ENCODE peak calls at places on chromosomes 1 and 21, in eight cellular contexts. One of them, this sample, is unnamed.
A peak's percentile ranks its signal among the peaks of the same experiment; 100 is the strongest.

GRCh38 chr1:179369751-179370341 is 4.1 kb downstream of the AXDND1 start:
- DNase-seq in OCI-LY7: peak; percentile 84
- DNase-seq in PC-3: peak; percentile 82
- DNase-seq in GM23248: peak; percentile 79
- DNase-seq in SK-N-SH: peak; percentile 63
- DNase-seq in HCT116: peak; percentile 57
- DNase-seq in GM23338: peak; percentile 85
- DNase-seq in hepatocyte: peak; percentile 81
- DNase-seq in this sample: peak; percentile 29

GRCh38 chr1:171179323-171180227 is 5.5 kb upstream of the FMO2 start:
- DNase-seq in OCI-LY7: no peak
- DNase-seq in GM23248: no peak
- DNase-seq in PC-3: no peak
- DNase-seq in GM23338: no peak
- DNase-seq in HCT116: no peak
- DNase-seq in hepatocyte: no peak
- DNase-seq in SK-N-SH: no peak
- DNase-seq in this sample: no peak

GRCh38 chr1:67382292-67382691 is 47.9 kb downstream of the SERBP1 start:
- DNase-seq in PC-3: no peak
- DNase-seq in GM23248: no peak
- DNase-seq in HCT116: no peak
- DNase-seq in OCI-LY7: no peak
- DNase-seq in SK-N-SH: no peak
- DNase-seq in hepatocyte: no peak
- DNase-seq in GM23338: no peak
- DNase-seq in this sample: no peak

GRCh38 chr1:64917328-64917861 is 49.0 kb downstream of the JAK1 start:
- DNase-seq in HCT116: peak; percentile 83
- DNase-seq in PC-3: peak; percentile 85
- DNase-seq in OCI-LY7: peak; percentile 37
- DNase-seq in hepatocyte: peak; percentile 35
- DNase-seq in GM23338: peak; percentile 60
- DNase-seq in GM23248: peak; percentile 96
- DNase-seq in SK-N-SH: no peak
- DNase-seq in this sample: peak; percentile 86

GRCh38 chr1:28449904-28450303 is 55.9 kb upstream of the RCC1 start:
- DNase-seq in OCI-LY7: peak; percentile 10
- DNase-seq in PC-3: peak; percentile 82
- DNase-seq in GM23338: no peak
- DNase-seq in hepatocyte: no peak
- DNase-seq in HCT116: no peak
- DNase-seq in GM23248: peak; percentile 63
- DNase-seq in SK-N-SH: peak; percentile 33
- DNase-seq in this sample: peak; percentile 77

GRCh38 chr1:4050998-4051397 is 150.9 kb upstream of the C1orf174 start:
- DNase-seq in SK-N-SH: no peak
- DNase-seq in GM23338: no peak
- DNase-seq in hepatocyte: no peak
- DNase-seq in PC-3: no peak
- DNase-seq in OCI-LY7: no peak
- DNase-seq in HCT116: no peak
- DNase-seq in GM23248: no peak
- DNase-seq in this sample: no peak

GRCh38 chr21:42191064-42191463 is 27.9 kb upstream of the ABCG1 start:
- DNase-seq in PC-3: no peak
- DNase-seq in hepatocyte: no peak
- DNase-seq in HCT116: no peak
- DNase-seq in GM23338: no peak
- DNase-seq in OCI-LY7: no peak
- DNase-seq in SK-N-SH: no peak
- DNase-seq in GM23248: no peak
- DNase-seq in this sample: no peak

GRCh38 chr21:42346866-42347600 is 3.8 kb downstream of the TFF2 start:
- DNase-seq in OCI-LY7: no peak
- DNase-seq in GM23338: no peak
- DNase-seq in PC-3: no peak
- DNase-seq in HCT116: no peak
- DNase-seq in hepatocyte: no peak
- DNase-seq in SK-N-SH: no peak
- DNase-seq in GM23248: no peak
- DNase-seq in this sample: no peak

GRCh38 chr1:92134331-92134730 is 54.2 kb downstream of the BTBD8 start:
- DNase-seq in GM23338: no peak
- DNase-seq in HCT116: no peak
- DNase-seq in hepatocyte: no peak
- DNase-seq in SK-N-SH: no peak
- DNase-seq in PC-3: no peak
- DNase-seq in GM23248: no peak
- DNase-seq in OCI-LY7: no peak
- DNase-seq in this sample: no peak

GRCh38 chr1:218346391-218347204 is 1.5 kb downstream of the TGFB2 start:
- DNase-seq in hepatocyte: peak; percentile 20
- DNase-seq in HCT116: no peak
- DNase-seq in GM23248: peak; percentile 61
- DNase-seq in GM23338: peak; percentile 32
- DNase-seq in PC-3: peak; percentile 60
- DNase-seq in OCI-LY7: no peak
- DNase-seq in SK-N-SH: no peak
- DNase-seq in this sample: peak; percentile 33

GRCh38 chr1:109667452-109668122 is at the start of gene GSTM2:
- DNase-seq in OCI-LY7: peak; percentile 26
- DNase-seq in hepatocyte: peak; percentile 94
- DNase-seq in HCT116: no peak
- DNase-seq in SK-N-SH: peak; percentile 96
- DNase-seq in GM23338: peak; percentile 96
- DNase-seq in GM23248: peak; percentile 93
- DNase-seq in PC-3: peak; percentile 86
- DNase-seq in this sample: no peak

GRCh38 chr1:228735871-228736586 is 750 bp downstream of the RHOU start:
- DNase-seq in OCI-LY7: no peak
- DNase-seq in SK-N-SH: no peak
- DNase-seq in GM23248: peak; percentile 71
- DNase-seq in GM23338: peak; percentile 74
- DNase-seq in hepatocyte: peak; percentile 71
- DNase-seq in HCT116: peak; percentile 18
- DNase-seq in PC-3: peak; percentile 19
- DNase-seq in this sample: no peak

DNA sequence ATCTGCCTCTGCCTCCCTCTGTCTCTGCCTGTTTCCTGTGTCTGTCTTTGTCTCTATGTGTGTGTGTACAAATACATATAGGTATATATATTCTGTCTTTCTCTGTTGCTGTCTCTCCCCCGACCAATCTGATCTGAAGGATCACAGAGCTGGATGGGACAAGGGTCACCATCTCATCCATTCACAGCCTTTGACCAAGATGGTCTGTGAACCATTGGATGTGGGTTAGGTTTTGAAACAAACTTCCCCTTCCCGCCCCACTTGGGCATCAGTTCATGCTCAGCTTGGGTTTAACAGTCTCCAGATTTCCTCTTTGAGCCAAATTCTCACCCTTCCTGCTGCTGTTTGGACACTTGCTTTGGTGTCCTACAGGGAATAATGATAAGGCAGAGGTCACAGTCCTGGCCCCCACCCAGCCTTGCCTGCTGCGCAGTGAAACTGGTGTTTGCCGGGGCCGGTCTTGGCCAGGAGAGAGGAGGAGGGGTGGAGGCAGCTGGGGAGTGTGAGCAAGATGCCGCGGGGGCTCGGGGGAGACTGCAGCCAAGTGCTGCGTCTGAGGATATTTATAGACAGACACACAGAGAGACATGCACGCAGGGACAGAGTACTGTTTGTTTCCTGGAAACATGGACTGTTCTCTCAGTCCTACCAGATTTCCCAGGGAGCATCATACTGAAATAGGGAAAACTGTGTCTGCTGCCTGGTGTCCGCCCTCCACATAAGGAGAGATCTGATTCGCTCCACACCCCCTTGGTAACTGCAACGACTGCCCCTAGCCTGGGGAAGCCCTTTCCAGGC is 27.0 kb upstream of the BTG2 start:
- DNase-seq in GM23338: peak; percentile 49
- DNase-seq in OCI-LY7: peak; percentile 55
- DNase-seq in HCT116: no peak
- DNase-seq in SK-N-SH: peak; percentile 79
- DNase-seq in PC-3: no peak
- DNase-seq in hepatocyte: peak; percentile 88
- DNase-seq in GM23248: peak; percentile 85
- DNase-seq in this sample: no peak
- H3K4me3 ChIP-seq in GM23338: no peak overlapping the region
- H3K4me3 ChIP-seq in OCI-LY7: peak overlapping the region; percentile 24
- H3K4me3 ChIP-seq in HCT116: no peak overlapping the region
- H3K4me3 ChIP-seq in SK-N-SH: peak overlapping the region; percentile 29
- H3K4me3 ChIP-seq in PC-3: no peak overlapping the region
- H3K4me3 ChIP-seq in hepatocyte: no peak overlapping the region
- H3K4me3 ChIP-seq in GM23248: peak overlapping the region; percentile 44
- H3K4me3 ChIP-seq in this sample: no peak overlapping the region

DNA sequence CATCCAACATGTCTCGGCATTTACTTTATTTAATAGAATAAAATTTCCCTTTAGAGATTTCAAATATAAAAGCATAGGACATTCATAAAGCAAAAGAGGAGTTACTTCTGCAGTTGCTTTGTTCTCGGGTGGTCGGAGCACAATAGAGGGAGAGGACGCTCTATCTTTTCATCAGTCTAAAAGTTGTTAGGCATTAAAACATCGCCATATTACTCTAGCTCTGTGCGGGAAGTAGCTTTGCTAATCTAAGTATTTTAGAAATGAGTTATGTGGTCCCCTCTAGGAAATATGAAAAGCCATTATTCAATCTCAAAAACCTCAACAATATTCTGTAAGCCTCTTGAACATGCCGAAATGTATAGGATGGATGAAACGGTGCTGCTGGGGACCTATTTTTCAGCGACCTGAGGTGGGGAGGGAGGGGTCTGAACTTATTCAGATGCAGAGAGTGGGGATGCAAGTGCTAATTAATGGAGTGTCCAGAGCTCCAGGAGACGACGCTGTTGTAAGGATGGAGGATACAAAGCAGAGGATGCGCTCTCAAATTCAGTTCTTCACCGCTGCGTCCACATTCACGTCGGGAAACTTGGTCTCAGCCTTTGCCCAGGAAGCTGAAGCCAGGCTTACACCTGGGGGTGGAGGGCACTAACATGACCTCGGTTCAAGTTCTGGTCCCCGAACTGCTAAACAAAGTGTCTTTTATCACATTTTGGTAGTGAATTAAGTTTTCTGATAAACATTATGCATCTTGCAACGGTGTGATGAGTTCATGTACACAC is 6.3 kb downstream of the CDKN2C start:
- DNase-seq in GM23338: peak; percentile 60
- DNase-seq in HCT116: no peak
- DNase-seq in GM23248: no peak
- DNase-seq in hepatocyte: no peak
- DNase-seq in OCI-LY7: peak; percentile 39
- DNase-seq in SK-N-SH: no peak
- DNase-seq in PC-3: peak; percentile 52
- DNase-seq in this sample: no peak
- H3K9me2 ChIP-seq in GM23338: no peaks in the 10 kb centered on the region
- H3K9me2 ChIP-seq in HCT116: no peaks in the 10 kb centered on the region
- H3K9me2 ChIP-seq in GM23248: no peaks in the 10 kb centered on the region
- H3K9me2 ChIP-seq in hepatocyte: no peaks in the 10 kb centered on the region
- H3K9me2 ChIP-seq in OCI-LY7: no peaks in the 10 kb centered on the region
- H3K9me2 ChIP-seq in SK-N-SH: no peaks in the 10 kb centered on the region
- H3K9me2 ChIP-seq in PC-3: no peaks in the 10 kb centered on the region
- H3K9me2 ChIP-seq in this sample: no peaks in the 10 kb centered on the region

DNA sequence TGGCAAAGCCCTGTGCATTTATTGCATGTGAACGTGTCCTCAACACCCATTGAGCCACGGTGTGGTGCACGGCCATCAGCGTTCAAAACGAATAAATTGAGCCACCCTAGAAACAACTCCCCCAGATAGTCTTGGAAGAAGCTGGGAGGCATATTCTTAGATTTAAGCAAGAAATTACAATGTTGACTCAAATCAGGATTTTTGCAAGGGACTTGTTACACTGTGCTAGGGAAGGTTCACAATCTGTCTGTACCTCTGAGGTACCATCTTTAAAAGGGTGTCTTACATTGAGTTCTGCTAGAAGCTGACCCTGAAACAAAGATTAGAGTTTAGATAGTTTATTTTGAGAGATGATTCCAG is 16.2 kb downstream of the CD247 start:
- DNase-seq in HCT116: no peak
- DNase-seq in PC-3: no peak
- DNase-seq in SK-N-SH: no peak
- DNase-seq in hepatocyte: no peak
- DNase-seq in GM23338: no peak
- DNase-seq in GM23248: no peak
- DNase-seq in OCI-LY7: no peak
- DNase-seq in this sample: no peak
- H3K4me3 ChIP-seq in HCT116: no peak overlapping the region
- H3K4me3 ChIP-seq in PC-3: no peak overlapping the region
- H3K4me3 ChIP-seq in SK-N-SH: no peak overlapping the region
- H3K4me3 ChIP-seq in hepatocyte: no peak overlapping the region
- H3K4me3 ChIP-seq in GM23338: no peak overlapping the region
- H3K4me3 ChIP-seq in GM23248: no peak overlapping the region
- H3K4me3 ChIP-seq in OCI-LY7: peak overlapping the region; percentile 29
- H3K4me3 ChIP-seq in this sample: no peak overlapping the region

GRCh38 chr1:243462929-243463697 is 207.3 kb downstream of the SDCCAG8 start:
- DNase-seq in GM23338: no peak
- DNase-seq in PC-3: no peak
- DNase-seq in hepatocyte: no peak
- DNase-seq in GM23248: no peak
- DNase-seq in HCT116: no peak
- DNase-seq in OCI-LY7: no peak
- DNase-seq in SK-N-SH: no peak
- DNase-seq in this sample: no peak

GRCh38 chr1:243465738-243466137 is 209.9 kb downstream of the SDCCAG8 start:
- DNase-seq in SK-N-SH: no peak
- DNase-seq in GM23338: no peak
- DNase-seq in HCT116: no peak
- DNase-seq in GM23248: no peak
- DNase-seq in PC-3: no peak
- DNase-seq in OCI-LY7: no peak
- DNase-seq in hepatocyte: no peak
- DNase-seq in this sample: no peak

GRCh38 chr1:243465081-243465480 is 209.2 kb downstream of the SDCCAG8 start:
- DNase-seq in OCI-LY7: no peak
- DNase-seq in GM23248: no peak
- DNase-seq in hepatocyte: no peak
- DNase-seq in SK-N-SH: no peak
- DNase-seq in PC-3: no peak
- DNase-seq in HCT116: no peak
- DNase-seq in GM23338: no peak
- DNase-seq in this sample: no peak

GRCh38 chr1:243459059-243459458 is 203.2 kb downstream of the SDCCAG8 start:
- DNase-seq in SK-N-SH: no peak
- DNase-seq in GM23338: no peak
- DNase-seq in OCI-LY7: peak; percentile 8
- DNase-seq in PC-3: no peak
- DNase-seq in HCT116: no peak
- DNase-seq in GM23248: no peak
- DNase-seq in hepatocyte: no peak
- DNase-seq in this sample: no peak

DNA sequence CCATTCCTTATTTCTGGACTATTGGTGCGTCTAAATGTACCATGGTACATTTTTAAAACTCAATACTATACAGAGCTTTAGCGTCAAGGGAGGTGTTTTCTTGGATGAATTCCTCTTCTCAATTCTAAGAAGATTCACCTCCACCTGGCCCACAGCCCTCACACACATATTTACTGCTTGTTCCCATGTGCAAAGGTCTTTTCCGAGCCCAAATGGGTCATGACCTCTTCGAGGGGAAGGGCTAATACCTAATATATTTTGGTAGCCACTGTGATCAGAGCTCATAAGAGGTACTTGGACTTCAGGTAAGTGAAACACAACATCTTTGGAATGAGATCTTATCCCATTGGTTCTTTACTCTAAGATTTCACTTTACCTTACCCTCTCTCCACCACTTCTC is 205.9 kb downstream of the SDCCAG8 start:
- DNase-seq in SK-N-SH: no peak
- DNase-seq in GM23248: no peak
- DNase-seq in PC-3: no peak
- DNase-seq in GM23338: no peak
- DNase-seq in OCI-LY7: no peak
- DNase-seq in hepatocyte: no peak
- DNase-seq in HCT116: no peak
- DNase-seq in this sample: no peak
- H3K9me2 ChIP-seq in SK-N-SH: no peaks in the 10 kb centered on the region
- H3K9me2 ChIP-seq in GM23248: no peaks in the 10 kb centered on the region
- H3K9me2 ChIP-seq in PC-3: no peaks in the 10 kb centered on the region
- H3K9me2 ChIP-seq in GM23338: no peaks in the 10 kb centered on the region
- H3K9me2 ChIP-seq in OCI-LY7: no peaks in the 10 kb centered on the region
- H3K9me2 ChIP-seq in hepatocyte: no peaks in the 10 kb centered on the region
- H3K9me2 ChIP-seq in HCT116: no peaks in the 10 kb centered on the region
- H3K9me2 ChIP-seq in this sample: no peaks in the 10 kb centered on the region

This sample was measured in PC-9.